ENCODE peak calls at places on chromosome 3, in nine cellular contexts. One of them, this sample, is unnamed.

GRCh38 chr3:71903141-71903540 is 118.2 kb upstream of the PROK2 start:
- DNase-seq in effector CD4-positive, alpha-beta T cell: no peak
- DNase-seq in lower leg skin: no peak
- DNase-seq in iPS DF 19.7: no peak
- DNase-seq in SW 1271: no peak
- DNase-seq in EH: no peak
- DNase-seq in thyroid gland: no peak
- DNase-seq in astrocyte of the spinal cord: no peak
- DNase-seq in activated gamma-delta T cell treated with Interleukin-2 at 50 U/mL for 16 hours: no peak
- DNase-seq in this sample: no peak

GRCh38 chr3:153667341-153667740 is 453.8 kb upstream of the ARHGEF26 start:
- DNase-seq in iPS DF 19.7: no peak
- DNase-seq in activated gamma-delta T cell treated with Interleukin-2 at 50 U/mL for 16 hours: no peak
- DNase-seq in effector CD4-positive, alpha-beta T cell: no peak
- DNase-seq in astrocyte of the spinal cord: peak; percentile 16
- DNase-seq in lower leg skin: no peak
- DNase-seq in thyroid gland: no peak
- DNase-seq in SW 1271: no peak
- DNase-seq in EH: peak; percentile 7
- DNase-seq in this sample: no peak

GRCh38 chr3:127149621-127150310 is 43.2 kb upstream of the PRR23E start:
- DNase-seq in EH: no peak
- DNase-seq in effector CD4-positive, alpha-beta T cell: no peak
- DNase-seq in lower leg skin: peak; percentile 77
- DNase-seq in SW 1271: no peak
- DNase-seq in iPS DF 19.7: no peak
- DNase-seq in activated gamma-delta T cell treated with Interleukin-2 at 50 U/mL for 16 hours: no peak
- DNase-seq in astrocyte of the spinal cord: no peak
- DNase-seq in thyroid gland: no peak
- DNase-seq in this sample: no peak

GRCh38 chr3:79414821-79415220 is 353.0 kb downstream of the ROBO1 start:
- DNase-seq in SW 1271: no peak
- DNase-seq in lower leg skin: peak; percentile 86
- DNase-seq in thyroid gland: no peak
- DNase-seq in iPS DF 19.7: no peak
- DNase-seq in EH: peak; percentile 2
- DNase-seq in effector CD4-positive, alpha-beta T cell: no peak
- DNase-seq in astrocyte of the spinal cord: peak; percentile 23
- DNase-seq in activated gamma-delta T cell treated with Interleukin-2 at 50 U/mL for 16 hours: no peak
- DNase-seq in this sample: no peak

GRCh38 chr3:58766587-58767282 is 100.2 kb upstream of the FAM3D start:
- DNase-seq in thyroid gland: no peak
- DNase-seq in astrocyte of the spinal cord: no peak
- DNase-seq in SW 1271: no peak
- DNase-seq in activated gamma-delta T cell treated with Interleukin-2 at 50 U/mL for 16 hours: no peak
- DNase-seq in EH: no peak
- DNase-seq in effector CD4-positive, alpha-beta T cell: no peak
- DNase-seq in lower leg skin: no peak
- DNase-seq in iPS DF 19.7: no peak
- DNase-seq in this sample: no peak

GRCh38 chr3:195855471-195856409 is 44.0 kb upstream of the MUC4 start:
- DNase-seq in effector CD4-positive, alpha-beta T cell: no peak
- DNase-seq in iPS DF 19.7: no peak
- DNase-seq in thyroid gland: no peak
- DNase-seq in astrocyte of the spinal cord: no peak
- DNase-seq in SW 1271: no peak
- DNase-seq in activated gamma-delta T cell treated with Interleukin-2 at 50 U/mL for 16 hours: no peak
- DNase-seq in lower leg skin: no peak
- DNase-seq in EH: no peak
- DNase-seq in this sample: no peak

GRCh38 chr3:63595221-63595620 is 57.3 kb upstream of the SNTN start:
- DNase-seq in effector CD4-positive, alpha-beta T cell: no peak
- DNase-seq in activated gamma-delta T cell treated with Interleukin-2 at 50 U/mL for 16 hours: no peak
- DNase-seq in SW 1271: no peak
- DNase-seq in lower leg skin: no peak
- DNase-seq in EH: no peak
- DNase-seq in astrocyte of the spinal cord: no peak
- DNase-seq in thyroid gland: no peak
- DNase-seq in iPS DF 19.7: no peak
- DNase-seq in this sample: no peak

GRCh38 chr3:72082776-72083477 is 298.0 kb upstream of the PROK2 start:
- DNase-seq in effector CD4-positive, alpha-beta T cell: no peak
- DNase-seq in activated gamma-delta T cell treated with Interleukin-2 at 50 U/mL for 16 hours: no peak
- DNase-seq in EH: no peak
- DNase-seq in iPS DF 19.7: no peak
- DNase-seq in SW 1271: no peak
- DNase-seq in astrocyte of the spinal cord: no peak
- DNase-seq in thyroid gland: no peak
- DNase-seq in lower leg skin: no peak
- DNase-seq in this sample: no peak

GRCh38 chr3:160464971-160465370 is 15.4 kb upstream of the TRIM59 start:
- DNase-seq in astrocyte of the spinal cord: no peak
- DNase-seq in activated gamma-delta T cell treated with Interleukin-2 at 50 U/mL for 16 hours: no peak
- DNase-seq in lower leg skin: no peak
- DNase-seq in thyroid gland: no peak
- DNase-seq in iPS DF 19.7: no peak
- DNase-seq in effector CD4-positive, alpha-beta T cell: no peak
- DNase-seq in SW 1271: no peak
- DNase-seq in EH: no peak
- DNase-seq in this sample: no peak

GRCh38 chr3:88262527-88262926 is 112.8 kb downstream of the C3orf38 start:
- DNase-seq in astrocyte of the spinal cord: no peak
- DNase-seq in thyroid gland: no peak
- DNase-seq in SW 1271: no peak
- DNase-seq in EH: no peak
- DNase-seq in effector CD4-positive, alpha-beta T cell: no peak
- DNase-seq in iPS DF 19.7: no peak
- DNase-seq in lower leg skin: no peak
- DNase-seq in activated gamma-delta T cell treated with Interleukin-2 at 50 U/mL for 16 hours: no peak
- DNase-seq in this sample: no peak

GRCh38 chr3:165532851-165533250 is 304.4 kb downstream of the BCHE start:
- DNase-seq in thyroid gland: no peak
- DNase-seq in EH: no peak
- DNase-seq in iPS DF 19.7: no peak
- DNase-seq in lower leg skin: no peak
- DNase-seq in astrocyte of the spinal cord: peak; percentile 39
- DNase-seq in SW 1271: no peak
- DNase-seq in activated gamma-delta T cell treated with Interleukin-2 at 50 U/mL for 16 hours: no peak
- DNase-seq in effector CD4-positive, alpha-beta T cell: no peak
- DNase-seq in this sample: no peak

GRCh38 chr3:73600293-73600938 is 24.3 kb downstream of the PDZRN3 start:
- DNase-seq in lower leg skin: no peak
- DNase-seq in SW 1271: no peak
- DNase-seq in activated gamma-delta T cell treated with Interleukin-2 at 50 U/mL for 16 hours: no peak
- DNase-seq in effector CD4-positive, alpha-beta T cell: no peak
- DNase-seq in thyroid gland: no peak
- DNase-seq in EH: peak; percentile 37
- DNase-seq in astrocyte of the spinal cord: peak; percentile 37
- DNase-seq in iPS DF 19.7: no peak
- DNase-seq in this sample: no peak

GRCh38 chr3:65030847-65031463 is 343.2 kb upstream of the ADAMTS9 start:
- DNase-seq in EH: peak; percentile 84
- DNase-seq in thyroid gland: no peak
- DNase-seq in effector CD4-positive, alpha-beta T cell: no peak
- DNase-seq in iPS DF 19.7: no peak
- DNase-seq in SW 1271: no peak
- DNase-seq in lower leg skin: no peak
- DNase-seq in astrocyte of the spinal cord: peak; percentile 91
- DNase-seq in activated gamma-delta T cell treated with Interleukin-2 at 50 U/mL for 16 hours: no peak
- DNase-seq in this sample: no peak

GRCh38 chr3:148957586-148957985 is 33.8 kb upstream of the GYG1 start:
- DNase-seq in iPS DF 19.7: peak; percentile 70
- DNase-seq in effector CD4-positive, alpha-beta T cell: no peak
- DNase-seq in EH: peak; percentile 35
- DNase-seq in thyroid gland: no peak
- DNase-seq in activated gamma-delta T cell treated with Interleukin-2 at 50 U/mL for 16 hours: no peak
- DNase-seq in SW 1271: no peak
- DNase-seq in lower leg skin: no peak
- DNase-seq in astrocyte of the spinal cord: no peak
- DNase-seq in this sample: no peak

GRCh38 chr3:133268772-133269171 is 131.1 kb upstream of the BFSP2 start:
- DNase-seq in activated gamma-delta T cell treated with Interleukin-2 at 50 U/mL for 16 hours: no peak
- DNase-seq in thyroid gland: no peak
- DNase-seq in astrocyte of the spinal cord: no peak
- DNase-seq in EH: no peak
- DNase-seq in lower leg skin: no peak
- DNase-seq in SW 1271: no peak
- DNase-seq in effector CD4-positive, alpha-beta T cell: no peak
- DNase-seq in iPS DF 19.7: no peak
- DNase-seq in this sample: no peak

GRCh38 chr3:59862686-59863085 is 812.9 kb upstream of the CFAP20DC start:
- DNase-seq in SW 1271: no peak
- DNase-seq in astrocyte of the spinal cord: peak; percentile 68
- DNase-seq in activated gamma-delta T cell treated with Interleukin-2 at 50 U/mL for 16 hours: no peak
- DNase-seq in lower leg skin: no peak
- DNase-seq in thyroid gland: no peak
- DNase-seq in effector CD4-positive, alpha-beta T cell: no peak
- DNase-seq in iPS DF 19.7: no peak
- DNase-seq in EH: peak; percentile 75
- DNase-seq in this sample: no peak

GRCh38 chr3:138946554-138947302 is at the start of the genes FOXL2 and FOXL2NB:
- DNase-seq in activated gamma-delta T cell treated with Interleukin-2 at 50 U/mL for 16 hours: no peak
- DNase-seq in lower leg skin: peak; percentile 86
- DNase-seq in astrocyte of the spinal cord: peak; percentile 81
- DNase-seq in SW 1271: no peak
- DNase-seq in effector CD4-positive, alpha-beta T cell: no peak
- DNase-seq in EH: no peak
- DNase-seq in iPS DF 19.7: no peak
- DNase-seq in thyroid gland: no peak
- DNase-seq in this sample: no peak

GRCh38 chr3:4413467-4413866 is 53.6 kb downstream of the SUMF1 start:
- DNase-seq in lower leg skin: no peak
- DNase-seq in SW 1271: no peak
- DNase-seq in astrocyte of the spinal cord: peak; percentile 22
- DNase-seq in activated gamma-delta T cell treated with Interleukin-2 at 50 U/mL for 16 hours: no peak
- DNase-seq in effector CD4-positive, alpha-beta T cell: no peak
- DNase-seq in iPS DF 19.7: no peak
- DNase-seq in EH: peak; percentile 4
- DNase-seq in thyroid gland: no peak
- DNase-seq in this sample: no peak

GRCh38 chr3:194139977-194140351 is 4.0 kb downstream of the HES1 start:
- DNase-seq in activated gamma-delta T cell treated with Interleukin-2 at 50 U/mL for 16 hours: no peak
- DNase-seq in lower leg skin: no peak
- DNase-seq in EH: no peak
- DNase-seq in effector CD4-positive, alpha-beta T cell: no peak
- DNase-seq in thyroid gland: no peak
- DNase-seq in astrocyte of the spinal cord: no peak
- DNase-seq in SW 1271: no peak
- DNase-seq in iPS DF 19.7: no peak
- DNase-seq in this sample: no peak

GRCh38 chr3:149448331-149448831 is 26.1 kb upstream of the TM4SF4 start:
- DNase-seq in EH: peak; percentile 91
- DNase-seq in astrocyte of the spinal cord: peak; percentile 75
- DNase-seq in iPS DF 19.7: no peak
- DNase-seq in thyroid gland: no peak
- DNase-seq in lower leg skin: no peak
- DNase-seq in SW 1271: no peak
- DNase-seq in activated gamma-delta T cell treated with Interleukin-2 at 50 U/mL for 16 hours: no peak
- DNase-seq in effector CD4-positive, alpha-beta T cell: no peak
- DNase-seq in this sample: peak; percentile 72

GRCh38 chr3:171658801-171659200 is 151.5 kb downstream of the PLD1 start:
- DNase-seq in iPS DF 19.7: no peak
- DNase-seq in EH: peak; percentile 66
- DNase-seq in thyroid gland: no peak
- DNase-seq in lower leg skin: no peak
- DNase-seq in activated gamma-delta T cell treated with Interleukin-2 at 50 U/mL for 16 hours: no peak
- DNase-seq in effector CD4-positive, alpha-beta T cell: no peak
- DNase-seq in SW 1271: no peak
- DNase-seq in astrocyte of the spinal cord: no peak
- DNase-seq in this sample: no peak

GRCh38 chr3:110178965-110179364 is 841.6 kb upstream of the DPPA4 start:
- DNase-seq in effector CD4-positive, alpha-beta T cell: no peak
- DNase-seq in thyroid gland: peak; percentile 14
- DNase-seq in activated gamma-delta T cell treated with Interleukin-2 at 50 U/mL for 16 hours: no peak
- DNase-seq in EH: no peak
- DNase-seq in lower leg skin: no peak
- DNase-seq in SW 1271: no peak
- DNase-seq in iPS DF 19.7: no peak
- DNase-seq in astrocyte of the spinal cord: no peak
- DNase-seq in this sample: no peak

GRCh38 chr3:107414325-107414964 is 37.2 kb downstream of the CCDC54 start:
- DNase-seq in activated gamma-delta T cell treated with Interleukin-2 at 50 U/mL for 16 hours: no peak
- DNase-seq in effector CD4-positive, alpha-beta T cell: no peak
- DNase-seq in thyroid gland: no peak
- DNase-seq in EH: no peak
- DNase-seq in lower leg skin: no peak
- DNase-seq in astrocyte of the spinal cord: no peak
- DNase-seq in SW 1271: no peak
- DNase-seq in iPS DF 19.7: no peak
- DNase-seq in this sample: no peak

GRCh38 chr3:14791343-14791945 is 27.3 kb upstream of the FGD5 start:
- DNase-seq in thyroid gland: peak; percentile 47
- DNase-seq in SW 1271: no peak
- DNase-seq in iPS DF 19.7: no peak
- DNase-seq in lower leg skin: peak; percentile 93
- DNase-seq in EH: peak; percentile 36
- DNase-seq in activated gamma-delta T cell treated with Interleukin-2 at 50 U/mL for 16 hours: peak; percentile 36
- DNase-seq in astrocyte of the spinal cord: peak; percentile 5
- DNase-seq in effector CD4-positive, alpha-beta T cell: peak; percentile 19
- DNase-seq in this sample: peak; percentile 16

GRCh38 chr3:126749547-126749875 is 45.5 kb downstream of the CHCHD6 start:
- DNase-seq in lower leg skin: peak; percentile 70
- DNase-seq in SW 1271: no peak
- DNase-seq in EH: no peak
- DNase-seq in astrocyte of the spinal cord: no peak
- DNase-seq in thyroid gland: no peak
- DNase-seq in iPS DF 19.7: no peak
- DNase-seq in effector CD4-positive, alpha-beta T cell: no peak
- DNase-seq in activated gamma-delta T cell treated with Interleukin-2 at 50 U/mL for 16 hours: no peak
- DNase-seq in this sample: no peak

GRCh38 chr3:194337965-194338753 is 13.0 kb downstream of the CPN2 start:
- DNase-seq in lower leg skin: no peak
- DNase-seq in SW 1271: no peak
- DNase-seq in iPS DF 19.7: no peak
- DNase-seq in astrocyte of the spinal cord: no peak
- DNase-seq in activated gamma-delta T cell treated with Interleukin-2 at 50 U/mL for 16 hours: no peak
- DNase-seq in EH: no peak
- DNase-seq in effector CD4-positive, alpha-beta T cell: no peak
- DNase-seq in thyroid gland: no peak
- DNase-seq in this sample: no peak

GRCh38 chr3:100045696-100046095 is 68.6 kb downstream of the FILIP1L start:
- DNase-seq in thyroid gland: no peak
- DNase-seq in activated gamma-delta T cell treated with Interleukin-2 at 50 U/mL for 16 hours: no peak
- DNase-seq in effector CD4-positive, alpha-beta T cell: no peak
- DNase-seq in SW 1271: no peak
- DNase-seq in lower leg skin: no peak
- DNase-seq in EH: peak; percentile 99
- DNase-seq in iPS DF 19.7: no peak
- DNase-seq in astrocyte of the spinal cord: peak; percentile 96
- DNase-seq in this sample: no peak

GRCh38 chr3:72797773-72798543 is 50.3 kb downstream of the SHQ1 start:
- DNase-seq in activated gamma-delta T cell treated with Interleukin-2 at 50 U/mL for 16 hours: no peak
- DNase-seq in SW 1271: no peak
- DNase-seq in thyroid gland: peak; percentile 27
- DNase-seq in effector CD4-positive, alpha-beta T cell: no peak
- DNase-seq in lower leg skin: no peak
- DNase-seq in iPS DF 19.7: no peak
- DNase-seq in astrocyte of the spinal cord: peak; percentile 45
- DNase-seq in EH: peak; percentile 76
- DNase-seq in this sample: no peak

GRCh38 chr3:157220211-157220610 is 60.3 kb upstream of the CCNL1 start:
- DNase-seq in EH: no peak
- DNase-seq in effector CD4-positive, alpha-beta T cell: no peak
- DNase-seq in astrocyte of the spinal cord: no peak
- DNase-seq in iPS DF 19.7: no peak
- DNase-seq in activated gamma-delta T cell treated with Interleukin-2 at 50 U/mL for 16 hours: no peak
- DNase-seq in thyroid gland: no peak
- DNase-seq in SW 1271: no peak
- DNase-seq in lower leg skin: no peak
- DNase-seq in this sample: no peak

GRCh38 chr3:118705827-118706226 is 328.8 kb downstream of the IGSF11 start:
- DNase-seq in SW 1271: no peak
- DNase-seq in effector CD4-positive, alpha-beta T cell: no peak
- DNase-seq in activated gamma-delta T cell treated with Interleukin-2 at 50 U/mL for 16 hours: no peak
- DNase-seq in EH: no peak
- DNase-seq in iPS DF 19.7: no peak
- DNase-seq in thyroid gland: no peak
- DNase-seq in lower leg skin: no peak
- DNase-seq in astrocyte of the spinal cord: no peak
- DNase-seq in this sample: no peak

GRCh38 chr3:36540898-36541518 is 160.7 kb downstream of the STAC start:
- DNase-seq in lower leg skin: no peak
- DNase-seq in effector CD4-positive, alpha-beta T cell: no peak
- DNase-seq in thyroid gland: peak; percentile 13
- DNase-seq in activated gamma-delta T cell treated with Interleukin-2 at 50 U/mL for 16 hours: no peak
- DNase-seq in SW 1271: no peak
- DNase-seq in EH: peak; percentile 65
- DNase-seq in iPS DF 19.7: peak; percentile 1
- DNase-seq in astrocyte of the spinal cord: peak; percentile 64
- DNase-seq in this sample: no peak

This sample was measured in CD14-positive monocyte.